ENCODE peak calls at places on chromosomes 1 and 21, in ten cellular contexts. T is hepatocyte, Q is left ventricle myocardium inferior, M is heart left ventricle, W is heart right ventricle, K is stomach, Z is endodermal cell, G is mesendoderm, J is lung, S is BE2C. F is an unnamed sample. For H3K27me3 and H3K36me3, the result is how much of the 10 kb centered on the place peaks cover.

GRCh38 chr1:109548321-109549267 is at the start of gene GNAI3:
- DNase-seq in K (peak), S (peak), W (peak), Q (peak), M (peak), J (peak), G (peak), Z (peak), T (peak), F (peak)

GRCh38 chr1:221913351-221913750 is 171.5 kb upstream of the DUSP10 start:
- DNase-seq in M (no peak), Z (no peak), W (no peak), Q (no peak), G (no peak), S (no peak), T (no peak), K (no peak), J (no peak), F (no peak)

GRCh38 chr1:234607091-234608025 is 2.6 kb downstream of the IRF2BP2 start:
- DNase-seq in T (no peak), W (peak), G (peak), J (no peak), M (peak), S (peak), Q (peak), Z (peak), K (peak), F (peak)

GRCh38 chr1:36982708-36983107 is 51.6 kb downstream of the GRIK3 start:
- DNase-seq in K (no peak), T (no peak), W (no peak), S (no peak), G (peak), J (no peak), M (no peak), Q (no peak), Z (no peak), F (peak)

GRCh38 chr1:146012703-146013565 is 8.6 kb downstream of the HJV start:
- DNase-seq in J (no peak), G (peak), M (no peak), Q (no peak), K (peak), T (peak), W (peak), Z (peak), S (peak), F (peak)

GRCh38 chr1:71668059-71668458 is 587.2 kb upstream of the ZRANB2 start:
- DNase-seq in G (no peak), Q (no peak), W (no peak), Z (no peak), T (no peak), J (no peak), M (no peak), S (no peak), K (no peak), F (no peak)

GRCh38 chr1:16351449-16351993 is 759 bp downstream of the FBXO42 start:
- DNase-seq in K (no peak), S (no peak), W (no peak), G (no peak), Q (no peak), T (peak), J (no peak), M (no peak), Z (no peak), F (peak)

GRCh38 chr1:40646385-40646784 is 19.1 kb downstream of the RIMS3 start:
- DNase-seq in Z (no peak), S (no peak), T (no peak), Q (no peak), J (no peak), G (no peak), W (no peak), M (no peak), K (no peak), F (no peak)

GRCh38 chr1:157095551-157095950 is 4.1 kb downstream of the ETV3L start:
- DNase-seq in Z (no peak), T (no peak), W (no peak), M (no peak), K (no peak), S (no peak), G (no peak), Q (no peak), J (no peak), F (peak)

GRCh38 chr1:16015960-16016901 is 1.6 kb downstream of the HSPB7 start:
- DNase-seq in T (no peak), S (no peak), J (no peak), M (peak), G (no peak), W (no peak), K (no peak), Q (peak), Z (no peak), F (peak)

GRCh38 chr21:42878993-42879787 is at the start of gene WDR4:
- DNase-seq in S (peak), G (peak), K (peak), M (peak), T (peak), Z (peak), J (peak), Q (peak), W (peak), F (peak)

GRCh38 chr1:230797376-230798186 is 50.4 kb downstream of the CAPN9 start:
- DNase-seq in W (peak), M (peak), K (peak), S (peak), G (peak), Q (peak), J (peak), T (peak), Z (peak), F (peak)

GRCh38 chr1:16980473-16981268 is at the start of gene MFAP2:
- DNase-seq in Q (no peak), W (no peak), K (no peak), J (no peak), T (peak), G (peak), S (no peak), Z (peak), M (peak), F (peak)

GRCh38 chr1:8137406-8138244 is 111.5 kb upstream of the ERRFI1 start:
- DNase-seq in S (no peak), Q (no peak), G (no peak), Z (no peak), K (no peak), T (no peak), J (no peak), W (peak), M (peak), F (peak)

GRCh38 chr1:155174334-155175280 is 958 bp downstream of the TRIM46 start:
- DNase-seq in M (no peak), S (peak), Q (no peak), J (no peak), G (peak), K (peak), T (peak), Z (peak), W (peak), F (peak)
- H3K4me3 ChIP-seq in M (no peak), S (peak), Q (peak), J (no peak), G (peak), K (peak), T (peak), Z (peak), W (no peak), F (peak)

DNA sequence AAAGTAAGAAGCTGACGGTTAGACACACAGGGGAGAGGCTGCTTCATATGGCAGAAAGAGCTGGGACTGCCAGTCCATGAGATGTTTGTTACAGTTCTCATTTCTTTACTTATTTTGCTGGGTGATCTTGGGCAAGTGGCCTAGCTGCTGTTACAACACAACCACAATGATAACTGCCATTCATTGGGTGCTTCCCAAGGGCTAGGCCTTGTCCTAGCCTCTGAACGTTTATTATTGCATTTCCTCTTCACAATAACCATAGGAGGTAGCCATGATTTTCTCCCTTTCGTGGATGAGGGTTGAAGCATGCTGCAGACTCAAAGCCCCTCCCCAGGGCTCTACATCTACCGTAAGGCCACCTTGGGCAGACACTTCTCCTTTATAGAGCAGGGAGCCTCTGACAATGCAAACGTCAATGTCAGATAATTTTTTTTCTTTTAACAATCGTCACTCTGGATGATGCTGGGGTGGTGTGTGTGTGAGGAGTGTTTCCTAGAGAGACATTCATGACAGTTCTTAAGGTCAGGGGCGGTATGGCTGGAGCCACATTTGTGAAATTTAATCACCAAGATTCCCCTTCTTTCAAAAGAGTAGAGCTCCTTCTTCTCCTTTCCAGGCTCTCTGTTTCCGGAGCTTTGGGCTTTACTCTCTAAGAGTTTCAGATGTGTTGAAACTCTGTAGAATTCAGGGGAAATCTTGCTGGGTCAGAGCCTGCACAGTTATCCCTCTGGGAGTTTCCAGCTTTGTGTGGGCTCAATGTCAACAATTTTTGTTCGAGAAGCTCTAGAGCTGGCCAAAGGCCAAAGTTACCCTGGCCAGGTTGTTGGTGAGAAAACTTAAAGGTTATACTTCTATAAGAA is 138.5 kb upstream of the SGIP1 start:
- DNase-seq in M (no peak), T (peak), J (no peak), W (no peak), G (no peak), K (no peak), S (no peak), Z (no peak), Q (no peak), F (no peak)
- H3K27me3 ChIP-seq in M (under half), T (under half), J (under half), W (under half), G (under half), K (under half), S (under half), Z (under half), Q (under half), F (under half)

DNA sequence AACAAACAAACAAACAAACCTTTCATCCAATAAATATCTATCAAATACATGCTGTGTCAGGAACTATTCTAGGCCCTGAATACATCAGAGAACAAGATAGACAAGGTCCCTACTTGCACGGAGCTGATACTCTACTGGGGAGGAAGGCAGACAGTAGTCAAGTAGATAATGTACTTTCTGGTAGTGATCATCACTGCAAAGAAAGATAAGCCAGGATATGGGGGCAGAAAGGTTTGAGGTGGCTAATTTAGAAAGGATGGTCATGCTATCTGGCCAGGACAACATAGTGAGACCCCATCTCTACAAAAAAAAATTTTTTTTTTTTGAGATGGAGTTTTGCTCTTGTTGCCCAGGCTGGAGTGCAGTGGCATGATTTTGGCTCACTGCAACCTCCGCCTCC is 9.3 kb upstream of the MEX3A start:
- DNase-seq in T (no peak), K (no peak), W (no peak), M (no peak), G (no peak), Z (no peak), J (no peak), S (no peak), Q (no peak), F (no peak)
- H3K36me3 ChIP-seq in T (under half), K (under half), W (under half), M (under half), G (under half), Z (half or more), J (under half), S (under half), Q (under half), F (under half)

GRCh38 chr1:171883844-171884243 is 42.5 kb downstream of the DNM3 start:
- DNase-seq in J (no peak), Z (no peak), G (no peak), S (no peak), T (no peak), M (no peak), K (no peak), Q (no peak), W (no peak), F (no peak)
- H3K4me3 ChIP-seq in J (no peak), Z (no peak), G (no peak), S (no peak), T (no peak), M (no peak), K (no peak), Q (no peak), W (no peak), F (no peak)